ENCODE peak calls at places on chromosome 11, in ten cellular contexts. B, I, A, N, Y, U, P, G, W and L are unnamed samples.

GRCh38 chr11:33718441-33718840 is 17.8 kb downstream of the CD59 start:
- DNase-seq in B (no peak), I (no peak), A (no peak), N (no peak), Y (no peak), U (no peak), P (no peak), G (no peak), W (no peak), L (no peak)

GRCh38 chr11:15933896-15934625 is 422.3 kb downstream of the SOX6 start:
- DNase-seq in B (no peak), I (no peak), A (no peak), N (no peak), Y (no peak), U (no peak), P (no peak), G (no peak), W (no peak), L (no peak)

GRCh38 chr11:75325713-75326438 is 25.6 kb downstream of the ARRB1 start:
- DNase-seq in B (no peak), I (no peak), A (no peak), N (peak; percentile 91), Y (no peak), U (peak; percentile 90), P (peak; percentile 34), G (no peak), W (peak; percentile 60), L (no peak)

GRCh38 chr11:19232910-19233503 is 7.7 kb downstream of the E2F8 start:
- DNase-seq in B (no peak), I (no peak), A (no peak), N (peak; percentile 78), Y (no peak), U (no peak), P (peak; percentile 69), G (no peak), W (peak; percentile 31), L (no peak)

GRCh38 chr11:8099291-8099899 is 18.4 kb downstream of the TUB start:
- DNase-seq in B (peak; percentile 75), I (peak; percentile 77), A (peak; percentile 76), N (peak; percentile 60), Y (peak; percentile 68), U (no peak), P (peak; percentile 72), G (peak; percentile 80), W (peak; percentile 46), L (peak; percentile 72)

GRCh38 chr11:121132211-121132976 is 31.4 kb downstream of the TECTA start:
- DNase-seq in B (no peak), I (no peak), A (no peak), N (peak; percentile 9), Y (no peak), U (no peak), P (no peak), G (no peak), W (no peak), L (no peak)

GRCh38 chr11:134355136-134355535 is 23.3 kb downstream of the GLB1L2 start:
- DNase-seq in B (no peak), I (no peak), A (no peak), N (no peak), Y (no peak), U (no peak), P (no peak), G (no peak), W (no peak), L (no peak)

GRCh38 chr11:48063424-48063978 is 83.1 kb downstream of the PTPRJ start:
- DNase-seq in B (no peak), I (no peak), A (no peak), N (peak; percentile 26), Y (peak; percentile 12), U (no peak), P (peak; percentile 96), G (no peak), W (peak; percentile 98), L (peak; percentile 32)

GRCh38 chr11:30333405-30333804 is 10.5 kb downstream of the ARL14EP start:
- DNase-seq in B (peak; percentile 15), I (no peak), A (no peak), N (no peak), Y (peak; percentile 23), U (no peak), P (no peak), G (no peak), W (no peak), L (no peak)

GRCh38 chr11:122002926-122003325 is 113.1 kb downstream of the BLID start:
- DNase-seq in B (no peak), I (no peak), A (no peak), N (no peak), Y (no peak), U (no peak), P (no peak), G (no peak), W (no peak), L (no peak)

GRCh38 chr11:131217313-131218297 is 152.8 kb upstream of the NTM start:
- DNase-seq in B (no peak), I (peak; percentile 22), A (no peak), N (no peak), Y (no peak), U (no peak), P (no peak), G (no peak), W (no peak), L (no peak)

GRCh38 chr11:120657306-120658070 is 145.9 kb downstream of the GRIK4 start:
- DNase-seq in B (no peak), I (peak; percentile 71), A (peak; percentile 58), N (no peak), Y (no peak), U (no peak), P (no peak), G (no peak), W (no peak), L (peak; percentile 50)

GRCh38 chr11:96105197-96105895 is 181.4 kb upstream of the MTMR2 start:
- DNase-seq in B (no peak), I (no peak), A (no peak), N (no peak), Y (no peak), U (no peak), P (no peak), G (no peak), W (no peak), L (no peak)

GRCh38 chr11:134643519-134644042 is 231.5 kb upstream of the B3GAT1 start:
- DNase-seq in B (no peak), I (no peak), A (no peak), N (no peak), Y (no peak), U (no peak), P (no peak), G (no peak), W (no peak), L (no peak)

GRCh38 chr11:69657911-69658605 is 17.1 kb downstream of the LTO1 start:
- DNase-seq in B (peak; percentile 97), I (no peak), A (no peak), N (no peak), Y (peak; percentile 86), U (peak; percentile 35), P (no peak), G (peak; percentile 66), W (no peak), L (no peak)
- TF ChIP-seq CTCF in B (peak; percentile 31), I (no peak), A (no peak), N (no peak), Y (no peak), U (no peak), P (no peak), G (no peak), W (no peak), L (no peak)

GRCh38 chr11:1567052-1567720 is 4.9 kb downstream of the DUSP8 start:
- DNase-seq in B (no peak), I (no peak), A (no peak), N (no peak), Y (no peak), U (peak; percentile 68), P (no peak), G (no peak), W (no peak), L (no peak)
- TF ChIP-seq CTCF in B (no peak), I (no peak), A (no peak), N (no peak), Y (no peak), U (no peak), P (no peak), G (no peak), W (no peak), L (no peak)

GRCh38 chr11:64207247-64208085 is 945 bp downstream of the FERMT3 start:
- DNase-seq in B (peak; percentile 2), I (peak; percentile 91), A (peak; percentile 93), N (no peak), Y (no peak), U (peak; percentile 93), P (no peak), G (no peak), W (no peak), L (peak; percentile 94)

GRCh38 chr11:64208086-64208795 is 1.7 kb downstream of the FERMT3 start:
- DNase-seq in B (peak; percentile 1), I (no peak), A (no peak), N (no peak), Y (no peak), U (peak; percentile 78), P (no peak), G (no peak), W (no peak), L (no peak)

GRCh38 chr11:64208796-64209562 is 2.5 kb downstream of the FERMT3 start:
- DNase-seq in B (peak; percentile 1), I (no peak), A (no peak), N (no peak), Y (no peak), U (no peak), P (no peak), G (no peak), W (no peak), L (no peak)

GRCh38 chr11:64204464-64204989 is 2.0 kb upstream of the FERMT3 start:
- DNase-seq in B (peak; percentile 85), I (peak; percentile 87), A (peak; percentile 79), N (peak; percentile 89), Y (peak; percentile 92), U (peak; percentile 94), P (peak; percentile 94), G (peak; percentile 49), W (peak; percentile 74), L (peak; percentile 86)

DNA sequence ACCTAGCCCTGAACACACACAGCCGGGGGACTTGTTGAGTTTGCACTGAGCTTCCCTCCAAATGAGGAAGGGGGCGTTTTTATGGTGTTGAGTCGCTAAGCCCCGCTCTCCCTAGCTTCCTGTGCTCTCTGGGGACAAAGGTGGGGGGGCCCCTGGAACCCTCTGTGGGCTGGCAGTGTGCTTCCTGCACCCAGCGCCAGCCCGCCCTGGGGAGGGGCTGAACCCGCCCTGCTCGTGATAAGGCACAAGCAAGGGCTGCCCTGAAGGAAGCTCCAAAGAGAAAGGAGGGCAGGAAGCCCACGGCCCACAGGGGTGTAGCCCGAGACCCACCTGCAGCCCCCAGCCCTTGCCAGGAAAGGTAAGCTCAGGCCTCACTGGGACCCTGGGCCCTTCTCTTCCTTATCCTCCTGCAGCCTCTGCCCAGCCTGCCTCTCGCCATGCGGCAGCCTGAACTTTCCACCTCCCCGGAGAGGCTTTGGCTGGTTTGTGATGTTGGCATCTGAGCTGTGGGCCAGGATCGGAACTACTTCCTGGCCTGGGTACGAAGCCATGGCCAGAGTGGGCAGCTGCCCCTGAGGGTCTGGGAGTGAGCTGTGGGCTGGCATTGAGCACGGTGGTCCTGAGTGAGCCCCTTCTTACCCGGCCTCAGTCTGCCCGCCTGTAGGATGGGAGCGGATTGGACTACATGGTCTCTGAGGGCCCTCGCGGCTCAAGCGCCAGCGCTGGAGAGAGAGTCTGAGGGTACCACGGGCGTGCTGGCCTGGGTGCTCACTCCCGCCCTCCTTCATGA is at the start of gene FERMT3:
- DNase-seq in B (no peak), I (peak; percentile 84), A (peak; percentile 69), N (no peak), Y (no peak), U (peak; percentile 90), P (no peak), G (no peak), W (no peak), L (peak; percentile 75)
- TF ChIP-seq CTCF in B (no peak), I (no peak), A (no peak), N (no peak), Y (no peak), U (no peak), P (no peak), G (no peak), W (no peak), L (no peak)

GRCh38 chr11:40130427-40130826 is 1329.0 kb downstream of the LRRC4C start:
- DNase-seq in B (peak; percentile 72), I (peak; percentile 8), A (no peak), N (no peak), Y (peak; percentile 11), U (no peak), P (no peak), G (no peak), W (no peak), L (no peak)
- TF ChIP-seq CTCF in B (peak; percentile 61), I (peak; percentile 20), A (peak; percentile 23), N (no peak), Y (no peak), U (no peak), P (peak; percentile 29), G (peak; percentile 48), W (no peak), L (no peak)